ENCODE peak calls at places on chromosome 6, in five cellular contexts. One of them, this sample, is unnamed. For H3K4me1, the result is how much of the 10 kb centered on the place peaks cover.

GRCh38 chr6:76026101-76026500 is 46.4 kb downstream of the IMPG1 start:
- DNase-seq in esophagus squamous epithelium: no peak
- DNase-seq in psoas muscle: no peak
- DNase-seq in left ventricle myocardium inferior: no peak
- DNase-seq in CD8-positive, alpha-beta T cell: no peak
- DNase-seq in this sample: no peak

GRCh38 chr6:111628117-111628866 is 22.6 kb upstream of the TRAF3IP2 start:
- DNase-seq in esophagus squamous epithelium: no peak
- DNase-seq in CD8-positive, alpha-beta T cell: no peak
- DNase-seq in left ventricle myocardium inferior: no peak
- DNase-seq in psoas muscle: no peak
- DNase-seq in this sample: no peak

GRCh38 chr6:30686908-30687658 is 638 bp upstream of the PPP1R18 start:
- DNase-seq in CD8-positive, alpha-beta T cell: no peak
- DNase-seq in psoas muscle: peak
- DNase-seq in esophagus squamous epithelium: peak
- DNase-seq in left ventricle myocardium inferior: peak
- DNase-seq in this sample: peak

GRCh38 chr6:169561665-169562064 is 140.2 kb downstream of the WDR27 start:
- DNase-seq in esophagus squamous epithelium: no peak
- DNase-seq in psoas muscle: no peak
- DNase-seq in CD8-positive, alpha-beta T cell: no peak
- DNase-seq in left ventricle myocardium inferior: no peak
- DNase-seq in this sample: no peak

GRCh38 chr6:138107752-138108592 is 753 bp upstream of the PERP start:
- DNase-seq in esophagus squamous epithelium: no peak
- DNase-seq in left ventricle myocardium inferior: no peak
- DNase-seq in CD8-positive, alpha-beta T cell: no peak
- DNase-seq in psoas muscle: no peak
- DNase-seq in this sample: no peak

GRCh38 chr6:46850781-46851180 is 57.6 kb downstream of the MEP1A start:
- DNase-seq in psoas muscle: no peak
- DNase-seq in esophagus squamous epithelium: no peak
- DNase-seq in left ventricle myocardium inferior: no peak
- DNase-seq in CD8-positive, alpha-beta T cell: no peak
- DNase-seq in this sample: no peak

GRCh38 chr6:101490857-101491256 is 97.3 kb downstream of the GRIK2 start:
- DNase-seq in esophagus squamous epithelium: no peak
- DNase-seq in psoas muscle: no peak
- DNase-seq in CD8-positive, alpha-beta T cell: no peak
- DNase-seq in left ventricle myocardium inferior: no peak
- DNase-seq in this sample: no peak

GRCh38 chr6:111894272-111894671 is 21.0 kb upstream of the FYN start:
- DNase-seq in left ventricle myocardium inferior: no peak
- DNase-seq in esophagus squamous epithelium: no peak
- DNase-seq in psoas muscle: no peak
- DNase-seq in CD8-positive, alpha-beta T cell: no peak
- DNase-seq in this sample: no peak

GRCh38 chr6:10418361-10418861 is 3.5 kb upstream of the TFAP2A start:
- DNase-seq in left ventricle myocardium inferior: no peak
- DNase-seq in CD8-positive, alpha-beta T cell: no peak
- DNase-seq in esophagus squamous epithelium: no peak
- DNase-seq in psoas muscle: no peak
- DNase-seq in this sample: no peak

GRCh38 chr6:28597217-28597835 is 71.6 kb downstream of the GPX5 start:
- DNase-seq in esophagus squamous epithelium: no peak
- DNase-seq in left ventricle myocardium inferior: no peak
- DNase-seq in psoas muscle: no peak
- DNase-seq in CD8-positive, alpha-beta T cell: no peak
- DNase-seq in this sample: no peak

GRCh38 chr6:158808918-158809678 is 10.1 kb downstream of the EZR start:
- DNase-seq in CD8-positive, alpha-beta T cell: no peak
- DNase-seq in esophagus squamous epithelium: no peak
- DNase-seq in left ventricle myocardium inferior: no peak
- DNase-seq in psoas muscle: no peak
- DNase-seq in this sample: no peak

GRCh38 chr6:111038534-111039252 is 48.6 kb upstream of the SLC16A10 start:
- DNase-seq in psoas muscle: no peak
- DNase-seq in CD8-positive, alpha-beta T cell: no peak
- DNase-seq in left ventricle myocardium inferior: no peak
- DNase-seq in esophagus squamous epithelium: no peak
- DNase-seq in this sample: no peak

GRCh38 chr6:151452750-151453427 is 963 bp upstream of the RMND1 start:
- DNase-seq in esophagus squamous epithelium: no peak
- DNase-seq in psoas muscle: peak
- DNase-seq in left ventricle myocardium inferior: peak
- DNase-seq in CD8-positive, alpha-beta T cell: no peak
- DNase-seq in this sample: no peak

GRCh38 chr6:7207688-7208087 is 99.9 kb downstream of the RREB1 start:
- DNase-seq in left ventricle myocardium inferior: no peak
- DNase-seq in esophagus squamous epithelium: no peak
- DNase-seq in psoas muscle: no peak
- DNase-seq in CD8-positive, alpha-beta T cell: no peak
- DNase-seq in this sample: no peak

GRCh38 chr6:55319961-55320690 is 7.1 kb upstream of the GFRAL start:
- DNase-seq in psoas muscle: no peak
- DNase-seq in esophagus squamous epithelium: no peak
- DNase-seq in left ventricle myocardium inferior: no peak
- DNase-seq in CD8-positive, alpha-beta T cell: no peak
- DNase-seq in this sample: no peak

GRCh38 chr6:137920331-137920730 is 53.3 kb downstream of the TNFAIP3 start:
- DNase-seq in esophagus squamous epithelium: no peak
- DNase-seq in left ventricle myocardium inferior: no peak
- DNase-seq in CD8-positive, alpha-beta T cell: no peak
- DNase-seq in psoas muscle: no peak
- DNase-seq in this sample: no peak

GRCh38 chr6:30741789-30742315 is 635 bp downstream of the FLOT1 start:
- DNase-seq in esophagus squamous epithelium: no peak
- DNase-seq in left ventricle myocardium inferior: peak
- DNase-seq in CD8-positive, alpha-beta T cell: no peak
- DNase-seq in psoas muscle: no peak
- DNase-seq in this sample: no peak

GRCh38 chr6:125952764-125953501 is 3.6 kb upstream of the HINT3 start:
- DNase-seq in left ventricle myocardium inferior: no peak
- DNase-seq in esophagus squamous epithelium: no peak
- DNase-seq in psoas muscle: no peak
- DNase-seq in CD8-positive, alpha-beta T cell: no peak
- DNase-seq in this sample: no peak

GRCh38 chr6:13409991-13410390 is 77.4 kb downstream of the GFOD1 start:
- DNase-seq in esophagus squamous epithelium: no peak
- DNase-seq in left ventricle myocardium inferior: no peak
- DNase-seq in psoas muscle: no peak
- DNase-seq in CD8-positive, alpha-beta T cell: no peak
- DNase-seq in this sample: no peak

GRCh38 chr6:165308926-165309731 is at the start of gene C6orf118:
- DNase-seq in esophagus squamous epithelium: no peak
- DNase-seq in psoas muscle: peak
- DNase-seq in left ventricle myocardium inferior: peak
- DNase-seq in CD8-positive, alpha-beta T cell: no peak
- DNase-seq in this sample: no peak

GRCh38 chr6:158283304-158284005 is 28.8 kb upstream of the TULP4 start:
- DNase-seq in psoas muscle: no peak
- DNase-seq in left ventricle myocardium inferior: no peak
- DNase-seq in CD8-positive, alpha-beta T cell: no peak
- DNase-seq in esophagus squamous epithelium: no peak
- DNase-seq in this sample: no peak

GRCh38 chr6:140441256-140441655 is 1066.8 kb upstream of the CITED2 start:
- DNase-seq in CD8-positive, alpha-beta T cell: no peak
- DNase-seq in left ventricle myocardium inferior: peak
- DNase-seq in esophagus squamous epithelium: no peak
- DNase-seq in psoas muscle: peak
- DNase-seq in this sample: peak

GRCh38 chr6:12969933-12970332 is 253.4 kb downstream of the PHACTR1 start:
- DNase-seq in esophagus squamous epithelium: no peak
- DNase-seq in left ventricle myocardium inferior: no peak
- DNase-seq in psoas muscle: no peak
- DNase-seq in CD8-positive, alpha-beta T cell: no peak
- DNase-seq in this sample: no peak

GRCh38 chr6:107264357-107264831 is 149.1 kb upstream of the BEND3 start:
- DNase-seq in CD8-positive, alpha-beta T cell: no peak
- DNase-seq in psoas muscle: no peak
- DNase-seq in esophagus squamous epithelium: no peak
- DNase-seq in left ventricle myocardium inferior: no peak
- DNase-seq in this sample: no peak

GRCh38 chr6:154343473-154344308 is 12.9 kb downstream of the IPCEF1 start:
- DNase-seq in esophagus squamous epithelium: no peak
- DNase-seq in psoas muscle: no peak
- DNase-seq in CD8-positive, alpha-beta T cell: no peak
- DNase-seq in left ventricle myocardium inferior: no peak
- DNase-seq in this sample: no peak

GRCh38 chr6:42959917-42960242 is 674 bp upstream of the GNMT start:
- DNase-seq in left ventricle myocardium inferior: no peak
- DNase-seq in psoas muscle: no peak
- DNase-seq in esophagus squamous epithelium: no peak
- DNase-seq in CD8-positive, alpha-beta T cell: no peak
- DNase-seq in this sample: no peak

GRCh38 chr6:136069119-136069518 is 181.0 kb downstream of the MTFR2 start:
- DNase-seq in psoas muscle: no peak
- DNase-seq in CD8-positive, alpha-beta T cell: no peak
- DNase-seq in esophagus squamous epithelium: no peak
- DNase-seq in left ventricle myocardium inferior: no peak
- DNase-seq in this sample: no peak

GRCh38 chr6:53669592-53669991 is 4.0 kb upstream of the KLHL31 start:
- DNase-seq in esophagus squamous epithelium: no peak
- DNase-seq in CD8-positive, alpha-beta T cell: no peak
- DNase-seq in psoas muscle: no peak
- DNase-seq in left ventricle myocardium inferior: no peak
- DNase-seq in this sample: no peak

GRCh38 chr6:53671111-53671510 is 5.6 kb upstream of the KLHL31 start:
- DNase-seq in left ventricle myocardium inferior: no peak
- DNase-seq in esophagus squamous epithelium: no peak
- DNase-seq in psoas muscle: no peak
- DNase-seq in CD8-positive, alpha-beta T cell: no peak
- DNase-seq in this sample: no peak

GRCh38 chr6:53672232-53672631 is 6.7 kb upstream of the KLHL31 start:
- DNase-seq in CD8-positive, alpha-beta T cell: no peak
- DNase-seq in psoas muscle: no peak
- DNase-seq in left ventricle myocardium inferior: no peak
- DNase-seq in esophagus squamous epithelium: no peak
- DNase-seq in this sample: no peak

DNA sequence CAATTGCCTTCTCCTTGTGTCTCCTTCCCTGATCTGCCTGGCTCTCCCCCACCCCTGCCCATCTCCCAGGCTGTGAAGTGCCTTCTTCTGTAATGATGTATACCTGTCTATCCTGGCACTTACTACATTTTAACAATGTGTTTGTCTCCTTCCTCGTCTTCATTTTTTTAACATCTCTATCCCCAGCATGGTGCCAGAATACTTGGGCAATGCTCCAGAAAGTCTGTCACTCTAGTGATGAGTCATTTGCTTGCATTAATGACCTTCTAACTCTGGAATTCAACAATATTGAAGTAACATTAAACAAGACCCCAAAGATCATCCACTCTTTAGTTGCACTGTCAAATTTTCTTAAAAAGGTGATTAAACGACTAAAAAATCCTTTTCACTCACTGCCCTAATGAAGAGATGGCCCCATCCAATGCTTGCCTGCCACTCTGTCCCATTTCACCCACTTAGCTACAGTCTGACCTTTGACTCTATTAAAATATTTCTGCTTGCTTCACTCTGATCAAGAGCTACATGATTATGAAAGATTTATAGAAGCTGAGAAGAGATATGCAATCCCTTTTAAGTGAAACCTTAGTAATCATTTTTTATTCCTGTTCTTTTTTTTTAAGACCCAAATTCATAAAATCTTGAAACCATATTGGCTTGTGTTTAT is 7.7 kb upstream of the KLHL31 start:
- DNase-seq in CD8-positive, alpha-beta T cell: no peak
- DNase-seq in esophagus squamous epithelium: no peak
- DNase-seq in left ventricle myocardium inferior: no peak
- DNase-seq in psoas muscle: no peak
- DNase-seq in this sample: no peak
- H3K4me3 ChIP-seq in CD8-positive, alpha-beta T cell: no peak
- H3K4me3 ChIP-seq in esophagus squamous epithelium: no peak
- H3K4me3 ChIP-seq in left ventricle myocardium inferior: no peak
- H3K4me3 ChIP-seq in psoas muscle: no peak
- H3K4me3 ChIP-seq in this sample: no peak

GRCh38 chr6:25895773-25896172 is 21.7 kb upstream of the SLC17A3 start:
- DNase-seq in CD8-positive, alpha-beta T cell: no peak
- DNase-seq in psoas muscle: no peak
- DNase-seq in left ventricle myocardium inferior: no peak
- DNase-seq in esophagus squamous epithelium: no peak
- DNase-seq in this sample: no peak

GRCh38 chr6:25893778-25894177 is 19.7 kb upstream of the SLC17A3 start:
- DNase-seq in left ventricle myocardium inferior: no peak
- DNase-seq in CD8-positive, alpha-beta T cell: no peak
- DNase-seq in psoas muscle: no peak
- DNase-seq in esophagus squamous epithelium: no peak
- DNase-seq in this sample: no peak

GRCh38 chr6:25886066-25886465 is 12.0 kb upstream of the SLC17A3 start:
- DNase-seq in esophagus squamous epithelium: no peak
- DNase-seq in psoas muscle: no peak
- DNase-seq in left ventricle myocardium inferior: no peak
- DNase-seq in CD8-positive, alpha-beta T cell: no peak
- DNase-seq in this sample: no peak

GRCh38 chr6:25892877-25893276 is 18.8 kb upstream of the SLC17A3 start:
- DNase-seq in psoas muscle: no peak
- DNase-seq in esophagus squamous epithelium: no peak
- DNase-seq in left ventricle myocardium inferior: no peak
- DNase-seq in CD8-positive, alpha-beta T cell: no peak
- DNase-seq in this sample: no peak

GRCh38 chr6:25889877-25890853 is 16.1 kb upstream of the SLC17A3 start:
- DNase-seq in left ventricle myocardium inferior: no peak
- DNase-seq in psoas muscle: no peak
- DNase-seq in CD8-positive, alpha-beta T cell: no peak
- DNase-seq in esophagus squamous epithelium: no peak
- DNase-seq in this sample: no peak
- TF ChIP-seq CTCF in left ventricle myocardium inferior: peak
- TF ChIP-seq CTCF in psoas muscle: peak
- TF ChIP-seq CTCF in CD8-positive, alpha-beta T cell: no peak
- TF ChIP-seq CTCF in esophagus squamous epithelium: peak
- TF ChIP-seq CTCF in this sample: no peak

GRCh38 chr6:128740951-128741350 is 142.0 kb upstream of the LAMA2 start:
- DNase-seq in psoas muscle: no peak
- DNase-seq in CD8-positive, alpha-beta T cell: no peak
- DNase-seq in esophagus squamous epithelium: no peak
- DNase-seq in left ventricle myocardium inferior: no peak
- DNase-seq in this sample: no peak
- H3K4me1 ChIP-seq in psoas muscle: under half
- H3K4me1 ChIP-seq in CD8-positive, alpha-beta T cell: under half
- H3K4me1 ChIP-seq in esophagus squamous epithelium: under half
- H3K4me1 ChIP-seq in left ventricle myocardium inferior: under half
- H3K4me1 ChIP-seq in this sample: under half

GRCh38 chr6:1611572-1612385 is 2.1 kb downstream of the FOXC1 start:
- DNase-seq in CD8-positive, alpha-beta T cell: no peak
- DNase-seq in esophagus squamous epithelium: no peak
- DNase-seq in psoas muscle: peak
- DNase-seq in left ventricle myocardium inferior: no peak
- DNase-seq in this sample: no peak

GRCh38 chr6:1612386-1612893 is 2.7 kb downstream of the FOXC1 start:
- DNase-seq in left ventricle myocardium inferior: no peak
- DNase-seq in psoas muscle: no peak
- DNase-seq in CD8-positive, alpha-beta T cell: no peak
- DNase-seq in esophagus squamous epithelium: no peak
- DNase-seq in this sample: no peak

GRCh38 chr6:1614448-1614766 is 4.7 kb downstream of the FOXC1 start:
- DNase-seq in CD8-positive, alpha-beta T cell: no peak
- DNase-seq in psoas muscle: no peak
- DNase-seq in left ventricle myocardium inferior: no peak
- DNase-seq in esophagus squamous epithelium: no peak
- DNase-seq in this sample: no peak

GRCh38 chr6:1613631-1614447 is 4.1 kb downstream of the FOXC1 start:
- DNase-seq in esophagus squamous epithelium: no peak
- DNase-seq in psoas muscle: peak
- DNase-seq in CD8-positive, alpha-beta T cell: no peak
- DNase-seq in left ventricle myocardium inferior: no peak
- DNase-seq in this sample: no peak

GRCh38 chr6:1612902-1613301 is 3.2 kb downstream of the FOXC1 start:
- DNase-seq in esophagus squamous epithelium: no peak
- DNase-seq in psoas muscle: no peak
- DNase-seq in left ventricle myocardium inferior: no peak
- DNase-seq in CD8-positive, alpha-beta T cell: no peak
- DNase-seq in this sample: no peak
- H3K4me3 ChIP-seq in esophagus squamous epithelium: peak
- H3K4me3 ChIP-seq in psoas muscle: peak
- H3K4me3 ChIP-seq in left ventricle myocardium inferior: peak
- H3K4me3 ChIP-seq in CD8-positive, alpha-beta T cell: no peak
- H3K4me3 ChIP-seq in this sample: peak

This sample was measured in gastrocnemius medialis.